ENCODE peak calls at places on chromosomes 7 and 10, in five cellular contexts. J is K562, X is H1, S is HepG2, C is GM12878. O is an unnamed sample.

GRCh38 chr10:113131611-113132330 is 181.7 kb downstream of the TCF7L2 start:
- DNase-seq in X (no peak), S (peak; percentile 58), J (no peak), C (no peak), O (no peak)

GRCh38 chr7:68441610-68442009 is 1156.7 kb upstream of the AUTS2 start:
- DNase-seq in J (no peak), S (no peak), X (no peak), C (no peak), O (no peak)

GRCh38 chr10:80444646-80445319 is 9.3 kb upstream of the TSPAN14 start:
- DNase-seq in S (peak; percentile 58), C (peak; percentile 63), X (peak; percentile 58), J (peak; percentile 87), O (peak; percentile 50)

GRCh38 chr10:96414303-96414702 is 55.5 kb upstream of the OPALIN start:
- DNase-seq in S (no peak), X (peak; percentile 37), C (no peak), J (no peak), O (no peak)

GRCh38 chr7:103637726-103638125 is 191.7 kb upstream of the SLC26A5 start:
- DNase-seq in J (no peak), X (no peak), S (no peak), C (no peak), O (no peak)

GRCh38 chr10:68067029-68067428 is 8.1 kb downstream of the HERC4 start:
- DNase-seq in C (no peak), S (no peak), J (no peak), X (no peak), O (no peak)

GRCh38 chr7:54687518-54688212 is 71.3 kb downstream of the SEC61G start:
- DNase-seq in C (no peak), J (no peak), S (no peak), X (no peak), O (no peak)

GRCh38 chr10:74032900-74033655 is 35.2 kb downstream of the VCL start:
- DNase-seq in J (no peak), X (no peak), C (no peak), S (no peak), O (no peak)

GRCh38 chr10:94627511-94627910 is 56.0 kb upstream of the CYP2C18 start:
- DNase-seq in S (no peak), J (no peak), X (no peak), C (no peak), O (no peak)

GRCh38 chr10:102065561-102066420 is 642 bp downstream of the HPS6 start:
- DNase-seq in J (no peak), S (no peak), X (no peak), C (no peak), O (peak; percentile 57)

GRCh38 chr7:47454066-47454950 is 127.6 kb downstream of the TNS3 start:
- DNase-seq in J (no peak), C (no peak), S (no peak), X (no peak), O (no peak)

GRCh38 chr10:103493362-103493871 is at the start of gene NEURL1:
- DNase-seq in S (no peak), X (peak; percentile 73), C (no peak), J (peak; percentile 25), O (peak; percentile 61)

GRCh38 chr7:21962677-21963076 is 17.0 kb upstream of the CDCA7L start:
- DNase-seq in S (no peak), J (no peak), C (no peak), X (no peak), O (no peak)

GRCh38 chr7:21966271-21966670 is 20.6 kb upstream of the CDCA7L start:
- DNase-seq in S (no peak), X (no peak), J (no peak), C (peak; percentile 63), O (no peak)

GRCh38 chr7:21967500-21968099 is 21.9 kb upstream of the CDCA7L start:
- DNase-seq in X (no peak), J (no peak), C (no peak), S (no peak), O (no peak)

GRCh38 chr7:21960922-21961321 is 15.2 kb upstream of the CDCA7L start:
- DNase-seq in C (no peak), X (no peak), S (no peak), J (no peak), O (no peak)

GRCh38 chr7:21965318-21965717 is 19.6 kb upstream of the CDCA7L start:
- DNase-seq in X (no peak), S (no peak), J (no peak), C (no peak), O (no peak)
- TF ChIP-seq USF2 in X (no peak), S (no peak), J (no peak), C (no peak), O (no peak)

GRCh38 chr10:119818889-119819270 is 53.8 kb downstream of the MCMBP start:
- DNase-seq in J (no peak), C (no peak), X (no peak), S (no peak), O (peak; percentile 23)
- TF ChIP-seq ATF2 in J (no peak), C (no peak), X (no peak), S (no peak), O (no peak)

GRCh38 chr10:131722525-131723264 is 178.1 kb upstream of the PPP2R2D start:
- DNase-seq in S (no peak), J (no peak), C (no peak), X (no peak), O (no peak)
- TF ChIP-seq USF2 in S (no peak), J (no peak), C (no peak), X (no peak), O (no peak)

GRCh38 chr7:100688593-100688860 is 5.5 kb downstream of the GIGYF1 start:
- DNase-seq in S (no peak), J (peak; percentile 11), C (no peak), X (no peak), O (no peak)

GRCh38 chr7:100687740-100688592 is 6.1 kb downstream of the GIGYF1 start:
- DNase-seq in S (no peak), J (peak; percentile 14), C (no peak), X (no peak), O (no peak)

GRCh38 chr7:100687261-100687660 is 6.8 kb downstream of the GIGYF1 start:
- DNase-seq in X (no peak), S (no peak), C (no peak), J (no peak), O (no peak)

GRCh38 chr7:100691676-100692577 is 2.1 kb downstream of the GIGYF1 start:
- DNase-seq in S (peak; percentile 72), X (peak; percentile 96), J (peak; percentile 82), C (no peak), O (peak; percentile 91)

DNA sequence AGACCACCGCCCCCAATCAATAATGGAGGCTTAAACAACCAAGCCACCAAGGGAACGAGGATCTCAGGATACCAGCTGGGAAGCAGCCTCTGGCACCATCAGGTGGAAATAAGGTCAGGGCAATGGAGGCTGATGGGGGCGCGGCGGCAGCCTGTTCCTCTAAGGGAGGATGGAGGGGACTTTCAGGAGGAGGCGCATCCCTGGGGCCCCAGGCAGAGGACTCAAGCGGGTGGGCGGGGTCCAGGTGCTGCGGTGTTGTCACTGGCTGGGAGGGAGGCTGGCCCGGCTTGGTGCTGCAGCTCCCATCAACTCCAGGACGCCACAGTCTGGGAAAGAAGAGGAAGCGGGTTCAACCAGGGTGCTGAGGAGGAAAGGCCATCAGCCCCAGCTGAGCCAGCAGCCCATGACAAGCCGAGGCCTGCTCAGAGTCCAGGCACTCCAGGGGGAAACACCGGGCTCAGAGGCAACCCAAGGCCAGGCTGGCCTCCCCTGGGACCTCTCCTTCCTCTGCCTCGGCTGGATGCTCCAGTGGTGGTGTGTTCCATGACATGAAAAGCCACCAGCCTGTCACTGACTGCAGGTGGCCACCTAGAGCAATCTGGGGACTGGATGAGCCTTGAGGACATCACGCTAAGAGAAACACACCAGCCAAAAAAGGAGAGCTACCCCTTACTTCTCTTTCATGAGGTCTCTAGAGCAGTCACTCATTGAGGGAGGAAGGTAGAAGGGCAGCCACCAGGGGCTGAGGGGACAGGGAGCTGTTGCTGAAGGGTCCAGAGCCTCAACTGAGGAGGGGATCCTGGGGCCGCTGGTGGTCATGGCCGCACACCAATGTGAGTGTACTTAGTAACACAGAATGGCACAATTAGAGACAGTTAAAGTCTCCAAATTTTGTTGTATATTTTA is 4.6 kb downstream of the GIGYF1 start:
- DNase-seq in X (no peak), J (peak; percentile 11), C (no peak), S (no peak), O (no peak)
- TF ChIP-seq ATF2 in X (no peak), J (no peak), C (no peak), S (no peak), O (no peak)

DNA sequence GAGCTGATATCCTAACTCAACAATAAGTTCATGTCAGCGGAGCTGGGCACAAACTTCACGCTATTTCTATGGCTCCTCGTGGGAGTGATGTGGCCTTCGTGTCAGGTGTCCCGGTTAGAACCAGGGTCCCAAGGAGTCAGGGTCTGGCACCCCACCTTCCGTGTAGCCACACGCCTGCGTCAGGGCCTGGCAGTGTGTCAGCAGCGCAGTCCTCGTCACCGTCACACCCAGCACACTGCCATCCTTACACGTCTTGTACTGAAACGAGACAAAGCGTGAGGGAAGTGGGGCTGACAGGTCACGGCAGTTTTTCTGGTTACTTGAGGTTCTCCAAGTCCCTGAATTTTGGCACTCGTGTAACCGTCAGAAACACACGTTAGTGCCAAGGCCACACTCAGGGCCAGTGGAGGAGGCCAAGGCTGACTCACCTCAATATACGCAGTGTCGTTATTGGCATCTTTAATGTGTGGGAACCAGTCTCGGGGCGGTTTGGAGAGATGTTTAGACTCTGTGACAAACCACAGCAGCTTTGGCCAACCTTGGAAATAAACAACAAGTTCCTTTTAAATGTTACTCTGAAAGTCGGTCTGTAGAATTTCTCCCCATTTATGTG is 254.7 kb downstream of the ZMYND11 start:
- DNase-seq in J (no peak), X (no peak), S (no peak), C (no peak), O (no peak)
- TF ChIP-seq USF2 in J (no peak), X (no peak), S (no peak), C (no peak), O (no peak)

GRCh38 chr10:32241946-32242345 is 105.0 kb downstream of the EPC1 start:
- DNase-seq in X (no peak), J (no peak), S (no peak), C (no peak), O (no peak)

GRCh38 chr10:32244011-32244410 is 102.9 kb downstream of the EPC1 start:
- DNase-seq in J (no peak), C (no peak), X (no peak), S (no peak), O (no peak)

GRCh38 chr10:32244421-32245207 is 102.3 kb downstream of the EPC1 start:
- DNase-seq in S (no peak), C (no peak), X (no peak), J (no peak), O (no peak)

GRCh38 chr10:32237644-32238345 is 109.2 kb downstream of the EPC1 start:
- DNase-seq in X (no peak), J (no peak), S (no peak), C (no peak), O (no peak)

DNA sequence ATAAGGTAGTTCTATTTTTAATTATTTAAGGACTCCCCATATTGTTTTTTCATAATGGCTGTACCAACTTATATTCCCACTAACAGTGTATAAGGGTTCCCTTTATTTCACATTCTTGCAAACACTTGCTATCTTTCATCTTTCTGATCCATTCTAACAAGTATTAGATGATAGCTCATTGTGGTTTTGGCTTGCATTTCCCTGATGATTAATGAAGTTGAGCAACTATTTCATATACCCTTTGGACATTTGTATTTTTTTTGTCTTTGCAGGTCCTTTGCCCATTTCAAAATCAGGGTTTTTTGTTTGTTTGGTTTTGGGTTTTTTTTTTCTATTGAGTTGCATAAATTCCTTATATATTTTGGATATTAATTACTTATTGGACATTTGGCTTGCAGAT is 107.2 kb downstream of the EPC1 start:
- DNase-seq in C (no peak), X (no peak), J (no peak), S (no peak), O (no peak)
- TF ChIP-seq ATF2 in C (no peak), X (no peak), J (no peak), S (no peak), O (no peak)

O was measured in WTC11.